ENCODE peak calls at places on chromosomes 11 and 22, in eight cellular contexts. G is stomach, J is H1, C is endothelial cell of umbilical vein, K is HL-60, X is transverse colon, F is GM23338, U is vagina. T is an unnamed sample.

GRCh38 chr11:105100206-105100605 is 39.4 kb downstream of the CARD18 start:
- DNase-seq in G (no peak), J (no peak), C (peak; percentile 51), K (no peak), X (no peak), F (no peak), U (no peak), T (no peak)

GRCh38 chr11:121466063-121466794 is 13.5 kb upstream of the SORL1-AS1 start:
- DNase-seq in G (peak; percentile 92), J (peak; percentile 78), C (no peak), K (no peak), X (peak; percentile 95), F (peak; percentile 90), U (no peak), T (no peak)

GRCh38 chr11:132962026-132962425 is 570.3 kb downstream of the OPCML start:
- DNase-seq in G (no peak), J (no peak), C (no peak), K (no peak), X (no peak), F (no peak), U (no peak), T (no peak)

GRCh38 chr22:46452195-46453005 is 85.0 kb downstream of the CELSR1 start:
- DNase-seq in G (peak; percentile 59), J (no peak), C (no peak), K (no peak), X (no peak), F (no peak), U (no peak), T (no peak)

GRCh38 chr22:20422271-20422958 is 15.2 kb downstream of the SCARF2 start:
- DNase-seq in G (no peak), J (no peak), C (no peak), K (no peak), X (no peak), F (no peak), U (no peak), T (peak; percentile 18)

GRCh38 chr11:44780940-44781631 is 54.3 kb downstream of the TSPAN18 start:
- DNase-seq in G (no peak), J (no peak), C (no peak), K (no peak), X (no peak), F (no peak), U (no peak), T (peak; percentile 50)

GRCh38 chr11:70230151-70230839 is 27.2 kb downstream of the FADD start:
- DNase-seq in G (no peak), J (no peak), C (no peak), K (no peak), X (no peak), F (no peak), U (no peak), T (no peak)

GRCh38 chr11:117582491-117582890 is 214.5 kb downstream of the DSCAML1 start:
- DNase-seq in G (no peak), J (no peak), C (no peak), K (no peak), X (no peak), F (no peak), U (no peak), T (peak; percentile 24)

GRCh38 chr22:43853328-43853931 is 8.9 kb downstream of the SULT4A1 start:
- DNase-seq in G (no peak), J (no peak), C (no peak), K (no peak), X (no peak), F (peak; percentile 30), U (no peak), T (peak; percentile 72)

GRCh38 chr22:41261541-41262249 is 21.0 kb upstream of the CHADL start:
- DNase-seq in G (peak; percentile 82), J (no peak), C (no peak), K (no peak), X (no peak), F (no peak), U (no peak), T (no peak)

GRCh38 chr11:36292311-36292722 is 3.1 kb upstream of the COMMD9 start:
- DNase-seq in G (no peak), J (no peak), C (peak; percentile 46), K (peak; percentile 31), X (no peak), F (peak; percentile 81), U (no peak), T (no peak)

GRCh38 chr11:79686703-79687419 is 246.0 kb upstream of the TENM4 start:
- DNase-seq in G (no peak), J (no peak), C (no peak), K (no peak), X (no peak), F (no peak), U (no peak), T (no peak)
- TF ChIP-seq POLR2AphosphoS5 in G (no peak), J (no peak), C (no peak), K (no peak), X (no peak), F (no peak), U (peak; percentile 43), T (no peak)

GRCh38 chr11:126115253-126115540 is 52.5 kb upstream of the CDON start:
- DNase-seq in G (peak; percentile 91), J (no peak), C (peak; percentile 72), K (no peak), X (peak; percentile 71), F (no peak), U (no peak), T (no peak)

GRCh38 chr11:126113963-126114362 is 51.3 kb upstream of the CDON start:
- DNase-seq in G (no peak), J (no peak), C (no peak), K (no peak), X (no peak), F (no peak), U (no peak), T (peak; percentile 28)

GRCh38 chr11:126114486-126115252 is 52.0 kb upstream of the CDON start:
- DNase-seq in G (no peak), J (no peak), C (no peak), K (no peak), X (no peak), F (no peak), U (no peak), T (peak; percentile 66)

GRCh38 chr11:126113515-126113957 is 50.9 kb upstream of the CDON start:
- DNase-seq in G (peak; percentile 93), J (no peak), C (peak; percentile 92), K (no peak), X (peak; percentile 90), F (no peak), U (no peak), T (peak; percentile 59)

DNA sequence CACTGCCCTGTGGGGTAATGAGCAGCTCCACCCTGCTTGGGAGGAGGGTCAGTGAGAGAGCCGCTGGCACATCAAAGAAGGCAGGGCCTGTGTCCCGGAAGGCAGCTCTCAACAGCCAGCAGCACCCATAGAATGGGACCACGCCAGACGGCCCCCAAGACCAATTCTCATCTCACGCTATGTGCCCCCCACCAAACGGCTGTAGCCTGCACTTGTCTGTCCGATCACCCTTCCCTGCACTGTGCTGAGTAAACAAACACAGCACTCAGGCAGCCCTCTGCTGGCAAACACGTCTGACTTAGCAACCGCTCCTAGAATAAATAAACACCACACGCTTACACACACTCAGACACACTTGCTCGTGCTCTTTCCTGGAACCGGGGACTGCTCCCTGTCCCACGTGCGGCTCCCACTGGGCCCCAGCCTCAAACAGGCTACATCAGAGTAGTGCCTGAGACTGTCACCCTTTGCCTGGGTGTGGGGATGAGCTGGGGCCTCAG is 53.2 kb upstream of the CDON start:
- DNase-seq in G (peak; percentile 85), J (no peak), C (peak; percentile 94), K (no peak), X (peak; percentile 73), F (peak; percentile 39), U (no peak), T (peak; percentile 62)
- TF ChIP-seq CTCF in G (peak; percentile 22), J (no peak), C (peak; percentile 39), K (no peak), X (peak; percentile 16), F (peak; percentile 51), U (no peak), T (no peak)

GRCh38 chr11:62880231-62880802 is 379 bp upstream of the SLC3A2 start:
- DNase-seq in G (no peak), J (no peak), C (peak; percentile 62), K (no peak), X (no peak), F (no peak), U (no peak), T (peak; percentile 87)

GRCh38 chr11:62882811-62883496 is 2.3 kb downstream of the SLC3A2 start:
- DNase-seq in G (no peak), J (no peak), C (peak; percentile 72), K (no peak), X (no peak), F (no peak), U (no peak), T (no peak)

GRCh38 chr11:62882428-62882742 is 1.7 kb downstream of the SLC3A2 start:
- DNase-seq in G (no peak), J (no peak), C (no peak), K (no peak), X (no peak), F (no peak), U (no peak), T (no peak)

GRCh38 chr11:62880803-62881578 is at the start of gene SLC3A2:
- DNase-seq in G (peak; percentile 92), J (peak; percentile 56), C (peak; percentile 91), K (peak; percentile 95), X (peak; percentile 94), F (peak; percentile 91), U (no peak), T (peak; percentile 97)

DNA sequence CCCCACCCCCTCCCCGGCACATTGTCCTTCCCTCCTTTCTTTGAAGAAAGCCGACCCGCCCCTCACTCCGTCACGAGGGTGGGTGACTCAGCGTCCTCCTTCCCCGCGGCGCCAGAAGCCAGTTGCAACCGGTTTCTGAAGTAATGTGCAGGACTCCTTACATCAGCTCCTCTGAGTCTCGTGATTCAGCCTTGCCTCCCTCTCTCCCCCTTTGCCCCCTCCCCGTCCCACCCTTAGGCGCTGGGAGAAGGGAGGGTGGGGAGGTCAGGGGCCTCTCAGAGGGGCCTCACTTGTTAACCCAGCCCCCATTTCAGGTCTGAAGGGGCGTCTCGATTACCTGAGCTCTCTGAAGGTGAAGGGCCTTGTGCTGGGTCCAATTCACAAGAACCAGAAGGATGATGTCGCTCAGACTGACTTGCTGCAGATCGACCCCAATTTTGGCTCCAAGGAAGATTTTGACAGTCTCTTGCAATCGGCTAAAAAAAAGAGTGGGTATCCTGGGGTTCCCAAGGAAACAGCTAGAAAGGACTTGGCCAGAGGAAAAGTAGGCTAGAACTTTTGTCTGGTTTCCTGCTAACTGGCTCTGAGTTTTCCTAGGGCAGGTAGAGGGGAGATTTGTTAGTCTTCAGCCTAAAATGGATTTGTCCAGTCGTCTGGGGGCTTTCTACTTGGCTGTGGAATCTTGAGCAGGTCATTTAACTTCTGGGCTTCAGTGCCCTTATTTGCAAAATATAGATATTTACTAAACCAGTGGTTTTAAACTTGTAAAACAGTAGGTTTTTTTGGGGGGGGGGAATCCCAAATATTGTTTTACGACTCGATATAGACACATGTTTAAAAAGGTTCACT is 1.1 kb downstream of the SLC3A2 start:
- DNase-seq in G (peak; percentile 94), J (peak; percentile 83), C (peak; percentile 97), K (peak; percentile 91), X (peak; percentile 94), F (peak; percentile 96), U (peak; percentile 98), T (peak; percentile 96)
- TF ChIP-seq POLR2AphosphoS5 in G (peak; percentile 82), J (no peak), C (peak; percentile 48), K (no peak), X (peak; percentile 68), F (peak; percentile 25), U (peak; percentile 98), T (peak; percentile 70)

GRCh38 chr11:119134389-119134978 is 13.1 kb downstream of the HINFP start:
- DNase-seq in G (no peak), J (no peak), C (no peak), K (no peak), X (no peak), F (peak; percentile 71), U (no peak), T (no peak)
- TF ChIP-seq CTCF in G (no peak), J (peak; percentile 83), C (peak; percentile 77), K (peak; percentile 97), X (peak; percentile 53), F (peak; percentile 62), U (no peak), T (no peak)

GRCh38 chr11:472272-472671 is 22.2 kb downstream of the PTDSS2 start:
- DNase-seq in G (no peak), J (no peak), C (no peak), K (no peak), X (no peak), F (peak; percentile 47), U (no peak), T (no peak)
- TF ChIP-seq POLR2AphosphoS5 in G (no peak), J (no peak), C (no peak), K (no peak), X (no peak), F (no peak), U (no peak), T (no peak)